ENCODE peak calls at places on chromosomes 7 and 10, in seven cellular contexts. One of them, this sample, is unnamed.

GRCh38 chr7:96118449-96119001 is 203.4 kb downstream of the SLC25A13 start:
- DNase-seq in AG10803: no peak
- DNase-seq in RPMI8226: no peak
- DNase-seq in activated CD4-positive, alpha-beta T cell treated with anti-CD3 and anti-CD28 coated beads, Interleukin-2, amount 50 U/mL, for 48 hours: no peak
- DNase-seq in NAMALWA: no peak
- DNase-seq in nucleus accumbens: no peak
- DNase-seq in body of pancreas: no peak
- DNase-seq in this sample: no peak

GRCh38 chr7:50679218-50680007 is 103.3 kb downstream of the GRB10 start:
- DNase-seq in AG10803: peak
- DNase-seq in RPMI8226: peak
- DNase-seq in activated CD4-positive, alpha-beta T cell treated with anti-CD3 and anti-CD28 coated beads, Interleukin-2, amount 50 U/mL, for 48 hours: no peak
- DNase-seq in NAMALWA: peak
- DNase-seq in nucleus accumbens: no peak
- DNase-seq in body of pancreas: no peak
- DNase-seq in this sample: no peak

GRCh38 chr10:110067960-110068770 is 60.4 kb downstream of the ADD3 start:
- DNase-seq in AG10803: peak
- DNase-seq in RPMI8226: no peak
- DNase-seq in activated CD4-positive, alpha-beta T cell treated with anti-CD3 and anti-CD28 coated beads, Interleukin-2, amount 50 U/mL, for 48 hours: no peak
- DNase-seq in NAMALWA: peak
- DNase-seq in nucleus accumbens: no peak
- DNase-seq in body of pancreas: no peak
- DNase-seq in this sample: no peak

GRCh38 chr10:130812381-130813148 is 499.0 kb downstream of the TCERG1L start:
- DNase-seq in AG10803: no peak
- DNase-seq in RPMI8226: no peak
- DNase-seq in activated CD4-positive, alpha-beta T cell treated with anti-CD3 and anti-CD28 coated beads, Interleukin-2, amount 50 U/mL, for 48 hours: no peak
- DNase-seq in NAMALWA: no peak
- DNase-seq in nucleus accumbens: no peak
- DNase-seq in body of pancreas: no peak
- DNase-seq in this sample: no peak

GRCh38 chr10:63003816-63004453 is 129.2 kb upstream of the NRBF2 start:
- DNase-seq in AG10803: no peak
- DNase-seq in RPMI8226: no peak
- DNase-seq in activated CD4-positive, alpha-beta T cell treated with anti-CD3 and anti-CD28 coated beads, Interleukin-2, amount 50 U/mL, for 48 hours: no peak
- DNase-seq in NAMALWA: peak
- DNase-seq in nucleus accumbens: no peak
- DNase-seq in body of pancreas: no peak
- DNase-seq in this sample: no peak

GRCh38 chr10:132728741-132729140 is 57.2 kb downstream of the NKX6-2 start:
- DNase-seq in AG10803: no peak
- DNase-seq in RPMI8226: no peak
- DNase-seq in activated CD4-positive, alpha-beta T cell treated with anti-CD3 and anti-CD28 coated beads, Interleukin-2, amount 50 U/mL, for 48 hours: no peak
- DNase-seq in NAMALWA: no peak
- DNase-seq in nucleus accumbens: no peak
- DNase-seq in body of pancreas: no peak
- DNase-seq in this sample: no peak

GRCh38 chr7:30472771-30473392 is 5.7 kb downstream of the NOD1 start:
- DNase-seq in AG10803: peak
- DNase-seq in RPMI8226: no peak
- DNase-seq in activated CD4-positive, alpha-beta T cell treated with anti-CD3 and anti-CD28 coated beads, Interleukin-2, amount 50 U/mL, for 48 hours: no peak
- DNase-seq in NAMALWA: no peak
- DNase-seq in nucleus accumbens: no peak
- DNase-seq in body of pancreas: no peak
- DNase-seq in this sample: no peak

GRCh38 chr10:33291053-33291592 is 43.3 kb downstream of the NRP1 start:
- DNase-seq in AG10803: peak
- DNase-seq in RPMI8226: no peak
- DNase-seq in activated CD4-positive, alpha-beta T cell treated with anti-CD3 and anti-CD28 coated beads, Interleukin-2, amount 50 U/mL, for 48 hours: no peak
- DNase-seq in NAMALWA: no peak
- DNase-seq in nucleus accumbens: no peak
- DNase-seq in body of pancreas: no peak
- DNase-seq in this sample: no peak

GRCh38 chr7:50214771-50215170 is 89.7 kb upstream of the IKZF1 start:
- DNase-seq in AG10803: no peak
- DNase-seq in RPMI8226: no peak
- DNase-seq in activated CD4-positive, alpha-beta T cell treated with anti-CD3 and anti-CD28 coated beads, Interleukin-2, amount 50 U/mL, for 48 hours: no peak
- DNase-seq in NAMALWA: no peak
- DNase-seq in nucleus accumbens: no peak
- DNase-seq in body of pancreas: no peak
- DNase-seq in this sample: no peak

GRCh38 chr10:22505923-22506685 is 160.8 kb downstream of the SPAG6 start:
- DNase-seq in AG10803: no peak
- DNase-seq in RPMI8226: no peak
- DNase-seq in activated CD4-positive, alpha-beta T cell treated with anti-CD3 and anti-CD28 coated beads, Interleukin-2, amount 50 U/mL, for 48 hours: peak
- DNase-seq in NAMALWA: peak
- DNase-seq in nucleus accumbens: no peak
- DNase-seq in body of pancreas: no peak
- DNase-seq in this sample: peak

GRCh38 chr7:130875265-130875741 is 141.3 kb upstream of the KLF14 start:
- DNase-seq in AG10803: no peak
- DNase-seq in RPMI8226: peak
- DNase-seq in activated CD4-positive, alpha-beta T cell treated with anti-CD3 and anti-CD28 coated beads, Interleukin-2, amount 50 U/mL, for 48 hours: peak
- DNase-seq in NAMALWA: peak
- DNase-seq in nucleus accumbens: no peak
- DNase-seq in body of pancreas: peak
- DNase-seq in this sample: peak

GRCh38 chr10:6563075-6563474 is 17.0 kb downstream of the PRKCQ start:
- DNase-seq in AG10803: no peak
- DNase-seq in RPMI8226: no peak
- DNase-seq in activated CD4-positive, alpha-beta T cell treated with anti-CD3 and anti-CD28 coated beads, Interleukin-2, amount 50 U/mL, for 48 hours: peak
- DNase-seq in NAMALWA: no peak
- DNase-seq in nucleus accumbens: no peak
- DNase-seq in body of pancreas: no peak
- DNase-seq in this sample: no peak

GRCh38 chr10:94571528-94571927 is 25.9 kb downstream of the HELLS start:
- DNase-seq in AG10803: peak
- DNase-seq in RPMI8226: no peak
- DNase-seq in activated CD4-positive, alpha-beta T cell treated with anti-CD3 and anti-CD28 coated beads, Interleukin-2, amount 50 U/mL, for 48 hours: no peak
- DNase-seq in NAMALWA: no peak
- DNase-seq in nucleus accumbens: no peak
- DNase-seq in body of pancreas: no peak
- DNase-seq in this sample: no peak

GRCh38 chr10:132745511-132745910 is 40.4 kb downstream of the NKX6-2 start:
- DNase-seq in AG10803: no peak
- DNase-seq in RPMI8226: no peak
- DNase-seq in activated CD4-positive, alpha-beta T cell treated with anti-CD3 and anti-CD28 coated beads, Interleukin-2, amount 50 U/mL, for 48 hours: no peak
- DNase-seq in NAMALWA: no peak
- DNase-seq in nucleus accumbens: no peak
- DNase-seq in body of pancreas: no peak
- DNase-seq in this sample: no peak

GRCh38 chr10:34190594-34190993 is 624.5 kb downstream of the PARD3 start:
- DNase-seq in AG10803: no peak
- DNase-seq in RPMI8226: no peak
- DNase-seq in activated CD4-positive, alpha-beta T cell treated with anti-CD3 and anti-CD28 coated beads, Interleukin-2, amount 50 U/mL, for 48 hours: no peak
- DNase-seq in NAMALWA: no peak
- DNase-seq in nucleus accumbens: no peak
- DNase-seq in body of pancreas: no peak
- DNase-seq in this sample: no peak

GRCh38 chr7:83876593-83876992 is 227.7 kb upstream of the SEMA3E start:
- DNase-seq in AG10803: peak
- DNase-seq in RPMI8226: no peak
- DNase-seq in activated CD4-positive, alpha-beta T cell treated with anti-CD3 and anti-CD28 coated beads, Interleukin-2, amount 50 U/mL, for 48 hours: no peak
- DNase-seq in NAMALWA: no peak
- DNase-seq in nucleus accumbens: no peak
- DNase-seq in body of pancreas: no peak
- DNase-seq in this sample: no peak

GRCh38 chr7:32074787-32075570 is 4.8 kb upstream of the PDE1C start:
- DNase-seq in AG10803: no peak
- DNase-seq in RPMI8226: no peak
- DNase-seq in activated CD4-positive, alpha-beta T cell treated with anti-CD3 and anti-CD28 coated beads, Interleukin-2, amount 50 U/mL, for 48 hours: no peak
- DNase-seq in NAMALWA: no peak
- DNase-seq in nucleus accumbens: no peak
- DNase-seq in body of pancreas: no peak
- DNase-seq in this sample: no peak

GRCh38 chr7:41693150-41693997 is 9.5 kb downstream of the INHBA start:
- DNase-seq in AG10803: no peak
- DNase-seq in RPMI8226: no peak
- DNase-seq in activated CD4-positive, alpha-beta T cell treated with anti-CD3 and anti-CD28 coated beads, Interleukin-2, amount 50 U/mL, for 48 hours: no peak
- DNase-seq in NAMALWA: peak
- DNase-seq in nucleus accumbens: no peak
- DNase-seq in body of pancreas: no peak
- DNase-seq in this sample: no peak

GRCh38 chr10:125009580-125010235 is 67.8 kb downstream of the ZRANB1 start:
- DNase-seq in AG10803: no peak
- DNase-seq in RPMI8226: no peak
- DNase-seq in activated CD4-positive, alpha-beta T cell treated with anti-CD3 and anti-CD28 coated beads, Interleukin-2, amount 50 U/mL, for 48 hours: no peak
- DNase-seq in NAMALWA: no peak
- DNase-seq in nucleus accumbens: no peak
- DNase-seq in body of pancreas: no peak
- DNase-seq in this sample: no peak

GRCh38 chr7:69256634-69257081 is 341.6 kb upstream of the AUTS2 start:
- DNase-seq in AG10803: peak
- DNase-seq in RPMI8226: peak
- DNase-seq in activated CD4-positive, alpha-beta T cell treated with anti-CD3 and anti-CD28 coated beads, Interleukin-2, amount 50 U/mL, for 48 hours: no peak
- DNase-seq in NAMALWA: no peak
- DNase-seq in nucleus accumbens: no peak
- DNase-seq in body of pancreas: no peak
- DNase-seq in this sample: peak

GRCh38 chr7:33671521-33672262 is 233.6 kb upstream of the BMPER start:
- DNase-seq in AG10803: peak
- DNase-seq in RPMI8226: no peak
- DNase-seq in activated CD4-positive, alpha-beta T cell treated with anti-CD3 and anti-CD28 coated beads, Interleukin-2, amount 50 U/mL, for 48 hours: no peak
- DNase-seq in NAMALWA: peak
- DNase-seq in nucleus accumbens: no peak
- DNase-seq in body of pancreas: no peak
- DNase-seq in this sample: no peak

GRCh38 chr7:43018446-43018845 is 86.3 kb downstream of the MRPL32 start:
- DNase-seq in AG10803: no peak
- DNase-seq in RPMI8226: no peak
- DNase-seq in activated CD4-positive, alpha-beta T cell treated with anti-CD3 and anti-CD28 coated beads, Interleukin-2, amount 50 U/mL, for 48 hours: no peak
- DNase-seq in NAMALWA: no peak
- DNase-seq in nucleus accumbens: no peak
- DNase-seq in body of pancreas: no peak
- DNase-seq in this sample: no peak

GRCh38 chr7:15174470-15174869 is 271.9 kb upstream of the DGKB start:
- DNase-seq in AG10803: no peak
- DNase-seq in RPMI8226: no peak
- DNase-seq in activated CD4-positive, alpha-beta T cell treated with anti-CD3 and anti-CD28 coated beads, Interleukin-2, amount 50 U/mL, for 48 hours: no peak
- DNase-seq in NAMALWA: no peak
- DNase-seq in nucleus accumbens: no peak
- DNase-seq in body of pancreas: no peak
- DNase-seq in this sample: no peak

GRCh38 chr10:54441286-54441685 is 359.7 kb downstream of the PCDH15 start:
- DNase-seq in AG10803: no peak
- DNase-seq in RPMI8226: no peak
- DNase-seq in activated CD4-positive, alpha-beta T cell treated with anti-CD3 and anti-CD28 coated beads, Interleukin-2, amount 50 U/mL, for 48 hours: no peak
- DNase-seq in NAMALWA: no peak
- DNase-seq in nucleus accumbens: no peak
- DNase-seq in body of pancreas: no peak
- DNase-seq in this sample: no peak